ENCODE peak calls at places on chromosome 16, in nine cellular contexts. F, M, I, K, A, T, N, R and Z are unnamed samples.

GRCh38 chr16:64596196-64596595 is 525.7 kb downstream of the CDH11 start:
- DNase-seq in F (no peak), M (no peak), I (no peak), K (no peak), A (no peak), T (no peak), N (no peak), R (no peak), Z (no peak)

GRCh38 chr16:68289202-68289601 is 21.5 kb downstream of the SLC7A6OS start:
- DNase-seq in F (no peak), M (no peak), I (no peak), K (no peak), A (no peak), T (no peak), N (no peak), R (no peak), Z (no peak)

GRCh38 chr16:87202346-87202745 is 114.8 kb downstream of the C16orf95 start:
- DNase-seq in F (no peak), M (no peak), I (peak), K (peak), A (no peak), T (no peak), N (no peak), R (no peak), Z (peak)

GRCh38 chr16:23835390-23836077 is at the start of gene PRKCB:
- DNase-seq in F (peak), M (peak), I (peak), K (peak), A (peak), T (peak), N (peak), R (peak), Z (peak)

GRCh38 chr16:54936086-54936978 is 5.7 kb downstream of the IRX5 start:
- DNase-seq in F (no peak), M (no peak), I (no peak), K (peak), A (no peak), T (no peak), N (peak), R (no peak), Z (peak)

GRCh38 chr16:23678430-23679273 is at the start of gene PLK1:
- DNase-seq in F (peak), M (peak), I (peak), K (peak), A (peak), T (peak), N (peak), R (peak), Z (peak)

GRCh38 chr16:89410794-89411309 is 79.5 kb downstream of the ANKRD11 start:
- DNase-seq in F (peak), M (peak), I (peak), K (peak), A (no peak), T (peak), N (peak), R (no peak), Z (peak)

GRCh38 chr16:2161911-2162310 is 6.3 kb downstream of the TRAF7 start:
- DNase-seq in F (no peak), M (no peak), I (no peak), K (no peak), A (no peak), T (no peak), N (no peak), R (no peak), Z (no peak)

GRCh38 chr16:46886764-46887523 is 2.8 kb downstream of the GPT2 start:
- DNase-seq in F (no peak), M (no peak), I (no peak), K (no peak), A (no peak), T (no peak), N (no peak), R (no peak), Z (no peak)

GRCh38 chr16:4092547-4093265 is 23.5 kb downstream of the ADCY9 start:
- DNase-seq in F (no peak), M (no peak), I (no peak), K (no peak), A (no peak), T (no peak), N (no peak), R (no peak), Z (no peak)

GRCh38 chr16:82996814-82997213 is 370.0 kb downstream of the CDH13 start:
- DNase-seq in F (no peak), M (no peak), I (no peak), K (no peak), A (no peak), T (no peak), N (no peak), R (no peak), Z (no peak)

GRCh38 chr16:11303405-11304138 is 22.4 kb upstream of the PRM1 start:
- DNase-seq in F (no peak), M (peak), I (no peak), K (no peak), A (no peak), T (no peak), N (no peak), R (no peak), Z (no peak)

GRCh38 chr16:27237229-27238015 is 31.1 kb downstream of the NSMCE1 start:
- DNase-seq in F (no peak), M (peak), I (no peak), K (peak), A (peak), T (no peak), N (peak), R (no peak), Z (peak)

GRCh38 chr16:27272076-27272475 is 3.5 kb upstream of the NSMCE1 start:
- DNase-seq in F (no peak), M (no peak), I (no peak), K (no peak), A (no peak), T (no peak), N (no peak), R (no peak), Z (no peak)

GRCh38 chr16:72961115-72961832 is 86.7 kb downstream of the ZFHX3 start:
- DNase-seq in F (peak), M (no peak), I (peak), K (no peak), A (no peak), T (no peak), N (no peak), R (no peak), Z (no peak)

GRCh38 chr16:22296225-22297113 is 740 bp upstream of the POLR3E start:
- DNase-seq in F (no peak), M (no peak), I (no peak), K (peak), A (no peak), T (no peak), N (no peak), R (no peak), Z (no peak)

GRCh38 chr16:4263504-4264436 is 9.1 kb downstream of the TFAP4 start:
- DNase-seq in F (peak), M (peak), I (peak), K (peak), A (no peak), T (peak), N (peak), R (no peak), Z (peak)

GRCh38 chr16:85126731-85127662 is 14.7 kb upstream of the CIBAR2 start:
- DNase-seq in F (no peak), M (no peak), I (peak), K (peak), A (no peak), T (peak), N (peak), R (no peak), Z (peak)

GRCh38 chr16:84464116-84464515 is 40.3 kb downstream of the MEAK7 start:
- DNase-seq in F (peak), M (peak), I (no peak), K (no peak), A (no peak), T (peak), N (no peak), R (peak), Z (no peak)

GRCh38 chr16:47055136-47055885 is 81.8 kb upstream of the DNAJA2 start:
- DNase-seq in F (no peak), M (peak), I (no peak), K (no peak), A (no peak), T (no peak), N (no peak), R (no peak), Z (no peak)

GRCh38 chr16:54055191-54055590 is 231.4 kb downstream of the IRX3 start:
- DNase-seq in F (no peak), M (no peak), I (no peak), K (no peak), A (no peak), T (no peak), N (no peak), R (no peak), Z (no peak)

GRCh38 chr16:87534030-87534653 is 41.3 kb upstream of the ZCCHC14 start:
- DNase-seq in F (no peak), M (no peak), I (peak), K (no peak), A (no peak), T (no peak), N (no peak), R (no peak), Z (no peak)

GRCh38 chr16:88049561-88050545 is 98.6 kb downstream of the BANP start:
- DNase-seq in F (no peak), M (no peak), I (no peak), K (no peak), A (no peak), T (no peak), N (no peak), R (no peak), Z (no peak)

GRCh38 chr16:54677551-54677950 is 253.1 kb upstream of the IRX5 start:
- DNase-seq in F (no peak), M (no peak), I (no peak), K (no peak), A (no peak), T (no peak), N (no peak), R (no peak), Z (no peak)

GRCh38 chr16:47565454-47565853 is 104.3 kb downstream of the PHKB start:
- DNase-seq in F (peak), M (peak), I (peak), K (peak), A (no peak), T (peak), N (peak), R (no peak), Z (peak)

GRCh38 chr16:47713225-47713595 is 252.1 kb downstream of the PHKB start:
- DNase-seq in F (no peak), M (no peak), I (peak), K (peak), A (peak), T (no peak), N (no peak), R (no peak), Z (peak)

GRCh38 chr16:10182186-10182683 is at the start of gene GRIN2A:
- DNase-seq in F (no peak), M (no peak), I (no peak), K (no peak), A (peak), T (no peak), N (peak), R (no peak), Z (no peak)

GRCh38 chr16:14606102-14606501 is 24.0 kb downstream of the PARN start:
- DNase-seq in F (no peak), M (no peak), I (no peak), K (no peak), A (peak), T (no peak), N (no peak), R (no peak), Z (no peak)

GRCh38 chr16:23337836-23338550 is 35.9 kb downstream of the SCNN1B start:
- DNase-seq in F (no peak), M (peak), I (no peak), K (no peak), A (no peak), T (no peak), N (no peak), R (no peak), Z (no peak)

GRCh38 chr16:2420035-2420434 is 9.2 kb upstream of the CCNF start:
- DNase-seq in F (no peak), M (no peak), I (peak), K (no peak), A (no peak), T (no peak), N (no peak), R (no peak), Z (no peak)

GRCh38 chr16:70805380-70805779 is 4.4 kb upstream of the VAC14 start:
- DNase-seq in F (no peak), M (no peak), I (peak), K (no peak), A (no peak), T (no peak), N (no peak), R (no peak), Z (no peak)
- H3K4me3 ChIP-seq in F (no peak), M (no peak), I (no peak), K (no peak), A (no peak), T (no peak), N (no peak), R (no peak), Z (no peak)

GRCh38 chr16:57633383-57634064 is 5.1 kb downstream of the ADGRG1 start:
- DNase-seq in F (no peak), M (no peak), I (no peak), K (no peak), A (no peak), T (no peak), N (no peak), R (no peak), Z (no peak)
- H3K4me3 ChIP-seq in F (no peak), M (no peak), I (no peak), K (no peak), A (no peak), T (no peak), N (no peak), R (no peak), Z (no peak)

DNA sequence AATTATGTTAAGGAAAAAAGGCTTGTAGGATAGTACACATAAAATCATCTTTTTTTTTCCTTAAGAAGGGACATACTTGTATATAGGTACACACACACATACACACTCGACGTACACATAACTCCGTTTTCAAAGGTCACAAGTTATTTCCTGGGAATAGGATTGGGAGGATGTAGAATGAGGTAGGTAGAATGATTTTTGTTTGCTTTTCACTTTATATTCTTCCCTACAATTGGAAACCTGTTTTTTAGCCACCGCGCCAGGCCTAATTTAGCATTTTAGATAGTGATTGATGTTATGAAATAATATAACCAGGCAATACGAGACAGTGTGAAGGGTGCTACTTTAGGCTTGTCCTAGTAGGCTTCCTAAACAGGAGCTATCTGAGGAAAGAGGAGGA is 1.8 kb upstream of the HAPSTR1 start:
- DNase-seq in F (no peak), M (no peak), I (no peak), K (no peak), A (no peak), T (no peak), N (no peak), R (no peak), Z (no peak)
- H3K4me3 ChIP-seq in F (no peak), M (peak), I (no peak), K (no peak), A (no peak), T (no peak), N (no peak), R (no peak), Z (no peak)

GRCh38 chr16:66551362-66551761 is 1.0 kb upstream of the CKLF start:
- DNase-seq in F (no peak), M (no peak), I (peak), K (no peak), A (peak), T (peak), N (peak), R (no peak), Z (peak)
- H3K4me3 ChIP-seq in F (peak), M (peak), I (no peak), K (no peak), A (no peak), T (peak), N (no peak), R (no peak), Z (no peak)

GRCh38 chr16:78743556-78743955 is 644.1 kb downstream of the WWOX start:
- DNase-seq in F (no peak), M (no peak), I (no peak), K (no peak), A (no peak), T (no peak), N (no peak), R (no peak), Z (no peak)
- H3K4me3 ChIP-seq in F (no peak), M (no peak), I (no peak), K (no peak), A (no peak), T (no peak), N (no peak), R (no peak), Z (no peak)

DNA sequence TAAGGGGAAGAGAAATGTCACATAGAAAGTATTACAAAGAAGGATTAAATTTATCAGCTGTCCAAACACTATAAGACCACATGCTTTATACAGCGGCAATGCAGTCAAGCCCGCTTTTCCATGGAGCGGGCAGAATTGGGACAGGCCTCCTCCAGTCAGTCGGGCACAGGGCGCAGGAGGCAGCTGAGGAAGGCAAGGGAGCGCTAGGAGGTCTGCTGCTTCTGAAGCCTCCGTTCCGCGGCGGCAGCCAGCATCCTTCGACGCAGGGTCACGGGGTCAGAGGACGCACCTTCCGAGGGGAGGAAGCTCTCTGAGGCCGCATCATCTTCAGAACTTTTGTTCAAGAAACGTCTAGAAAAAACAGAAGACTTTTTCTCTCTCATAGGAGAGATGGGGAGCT is 62.6 kb downstream of the AMFR start:
- DNase-seq in F (no peak), M (no peak), I (no peak), K (no peak), A (no peak), T (no peak), N (no peak), R (peak), Z (no peak)
- H3K4me3 ChIP-seq in F (no peak), M (no peak), I (no peak), K (no peak), A (no peak), T (no peak), N (no peak), R (no peak), Z (no peak)

DNA sequence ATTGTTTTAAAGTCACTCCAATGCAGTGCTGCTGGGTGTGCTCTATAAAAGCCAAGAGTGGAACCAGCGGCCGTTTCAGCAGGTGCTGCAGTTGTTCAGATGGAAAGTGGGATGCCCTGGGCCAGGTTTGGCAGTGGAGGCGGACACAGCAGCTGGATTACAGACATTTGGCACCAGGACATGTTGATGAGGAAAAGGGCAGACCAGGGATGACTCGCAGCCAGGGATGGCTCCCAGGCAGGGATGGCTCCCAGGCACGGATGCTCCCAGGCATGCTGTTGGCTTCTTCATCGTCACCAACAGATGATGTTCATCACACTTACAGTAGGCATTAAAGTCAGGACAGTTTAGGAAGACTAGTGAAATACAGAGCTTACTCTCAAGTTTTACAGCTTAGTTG is 10.0 kb downstream of the GAN start:
- DNase-seq in F (no peak), M (no peak), I (no peak), K (no peak), A (no peak), T (no peak), N (no peak), R (no peak), Z (peak)
- H3K4me3 ChIP-seq in F (no peak), M (no peak), I (no peak), K (no peak), A (no peak), T (no peak), N (no peak), R (no peak), Z (no peak)

DNA sequence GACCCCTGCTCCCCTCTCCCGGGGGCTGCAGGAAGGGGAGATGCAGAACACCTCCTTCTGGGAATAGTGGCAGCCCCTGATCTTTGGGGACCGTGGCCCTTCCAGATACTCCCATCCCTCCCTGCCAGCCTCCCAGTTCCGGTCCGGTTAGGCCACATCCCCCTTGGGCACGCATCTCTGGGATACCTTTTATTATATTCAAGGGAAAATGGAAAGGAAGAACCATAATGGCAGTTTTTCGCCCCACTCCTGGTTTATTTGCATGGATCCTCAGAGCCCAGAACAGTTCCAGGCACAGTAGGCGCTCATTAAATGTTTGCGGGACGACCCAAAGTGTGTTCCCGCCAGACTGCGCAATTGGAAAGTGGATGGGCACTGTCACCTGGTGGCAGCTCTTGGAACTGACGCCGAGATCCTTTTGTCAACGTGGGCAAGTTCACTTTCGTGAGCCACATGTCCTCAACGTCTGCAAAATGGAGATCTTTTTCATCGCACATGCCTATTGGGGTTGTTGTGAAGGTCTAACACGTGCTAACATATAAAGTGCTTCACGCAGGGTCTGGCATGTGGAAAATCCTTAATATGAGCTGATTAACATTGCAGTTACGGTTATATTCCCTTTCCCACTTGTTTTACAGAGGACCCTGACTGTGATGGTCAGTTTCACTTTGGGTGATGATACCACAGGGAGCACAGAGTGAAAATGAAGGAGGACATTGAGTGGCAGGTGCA is 1.6 kb upstream of the GPRC5B start:
- DNase-seq in F (peak), M (peak), I (peak), K (peak), A (peak), T (peak), N (peak), R (no peak), Z (peak)
- H3K4me3 ChIP-seq in F (peak), M (peak), I (no peak), K (no peak), A (peak), T (peak), N (no peak), R (no peak), Z (peak)

DNA sequence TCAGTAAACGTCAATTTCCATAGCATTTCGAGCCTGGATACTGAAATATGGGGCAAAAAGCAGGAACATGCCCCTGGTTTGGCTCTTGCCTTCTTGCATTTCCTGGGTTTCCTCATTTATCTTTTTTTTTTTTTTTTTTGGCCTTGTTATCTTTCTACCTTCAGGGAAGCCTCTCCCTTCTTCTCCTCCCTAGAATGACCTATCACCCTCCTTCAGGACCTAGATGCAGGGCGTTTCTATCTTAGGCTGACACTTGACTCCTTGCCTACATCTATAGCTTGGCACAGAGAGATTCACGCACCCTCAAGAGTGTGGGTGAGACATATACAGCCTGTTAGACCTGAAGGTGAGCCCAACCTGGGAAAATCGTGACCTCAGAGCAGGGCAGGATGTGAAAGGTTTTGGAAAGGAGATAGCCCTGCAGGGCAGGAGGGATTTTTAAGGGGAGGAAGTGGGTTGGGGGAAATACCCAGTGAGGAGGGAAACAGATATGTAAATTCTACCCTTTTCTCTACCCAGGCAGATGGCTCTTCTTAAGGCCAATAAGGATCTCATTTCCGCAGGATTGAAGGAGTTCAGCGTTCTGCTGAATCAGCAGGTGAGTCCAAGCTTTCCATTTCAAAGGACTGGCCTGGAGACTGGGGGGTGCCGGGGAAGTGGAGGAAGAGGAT is at the start of gene AHSP:
- DNase-seq in F (no peak), M (no peak), I (no peak), K (no peak), A (no peak), T (no peak), N (no peak), R (no peak), Z (no peak)
- H3K4me3 ChIP-seq in F (peak), M (peak), I (peak), K (no peak), A (no peak), T (peak), N (peak), R (no peak), Z (peak)